ENCODE peak calls at places on chromosomes 3 and 15, in four cellular contexts. K, W, O and N are unnamed samples.

GRCh38 chr3:75254685-75255084 is 409.4 kb upstream of the FRG2C start:
- DNase-seq in O (no peak), W (no peak), K (no peak), N (no peak)

GRCh38 chr15:74038707-74039655 is 43.4 kb downstream of the GOLGA6A start:
- DNase-seq in W (no peak), O (no peak), K (no peak), N (no peak)

GRCh38 chr3:159804726-159805410 is 183.8 kb upstream of the IL12A start:
- DNase-seq in K (peak), W (peak), O (peak), N (peak)

GRCh38 chr3:46538803-46539442 is 27.2 kb downstream of the LRRC2 start:
- DNase-seq in W (peak), O (peak), K (no peak), N (peak)

GRCh38 chr3:82259994-82260393 is 498.5 kb upstream of the GBE1 start:
- DNase-seq in O (no peak), K (no peak), W (no peak), N (no peak)

GRCh38 chr3:175059788-175060187 is 200.7 kb downstream of the NAALADL2 start:
- DNase-seq in W (no peak), K (no peak), O (no peak), N (no peak)

GRCh38 chr15:75840659-75841058 is 2.6 kb upstream of the UBE2Q2 start:
- DNase-seq in K (peak), W (peak), O (no peak), N (peak)

GRCh38 chr3:32437898-32438297 is 46.2 kb downstream of the CMTM7 start:
- DNase-seq in W (no peak), O (no peak), K (no peak), N (no peak)